ENCODE peak calls at places on chromosomes 5 and 9, in four cellular contexts. Q is stimulated activated CD8-positive, alpha-beta memory T cell treated with anti-CD3 and anti-CD28 coated beads, Interleukin-4, amount 100 ng/mL, for 1 hour; L is PC-3; A is stimulated activated CD4-positive, alpha-beta T cell treated with anti-CD3 and anti-CD28 coated beads, Interleukin-4, amount 100 ng/mL, for 4 hours. W is an unnamed sample.

GRCh38 chr5:165161204-165161603 is 1655.8 kb downstream of the MAT2B start:
- DNase-seq in Q (no peak), L (no peak), A (no peak), W (no peak)

GRCh38 chr5:31196309-31196708 is 2.8 kb downstream of the CDH6 start:
- DNase-seq in Q (no peak), L (peak; percentile 52), A (no peak), W (no peak)

GRCh38 chr5:150853560-150853959 is 7.2 kb downstream of the IRGM start:
- DNase-seq in Q (no peak), L (no peak), A (no peak), W (no peak)

GRCh38 chr9:136551401-136552116 is 5.7 kb upstream of the NOTCH1 start:
- DNase-seq in Q (no peak), L (peak; percentile 68), A (no peak), W (peak; percentile 39)

GRCh38 chr9:20264896-20265295 is 357.4 kb downstream of the MLLT3 start:
- DNase-seq in Q (no peak), L (no peak), A (no peak), W (no peak)

GRCh38 chr5:119420173-119420572 is 32.1 kb upstream of the HSD17B4 start:
- DNase-seq in Q (no peak), L (peak; percentile 74), A (no peak), W (no peak)

GRCh38 chr5:35819656-35820055 is 37.0 kb upstream of the IL7R start:
- DNase-seq in Q (no peak), L (no peak), A (no peak), W (no peak)

GRCh38 chr9:16654727-16655126 is 215.7 kb downstream of the BNC2 start:
- DNase-seq in Q (no peak), L (no peak), A (no peak), W (no peak)

GRCh38 chr9:115285806-115286205 is 167.8 kb upstream of the TNC start:
- DNase-seq in Q (no peak), L (no peak), A (no peak), W (no peak)

GRCh38 chr5:111774525-111774924 is 17.5 kb upstream of the NREP start:
- DNase-seq in Q (no peak), L (peak; percentile 84), A (no peak), W (peak; percentile 65)

GRCh38 chr9:761155-761792 is 80.2 kb upstream of the DMRT1 start:
- DNase-seq in Q (no peak), L (no peak), A (no peak), W (peak; percentile 66)

GRCh38 chr5:65730910-65731309 is 8.9 kb downstream of the NLN start:
- DNase-seq in Q (no peak), L (no peak), A (no peak), W (no peak)

GRCh38 chr9:86487222-86487841 is 133.1 kb upstream of the TUT7 start:
- DNase-seq in Q (no peak), L (peak; percentile 44), A (no peak), W (no peak)

GRCh38 chr5:131379723-131380122 is 115.9 kb downstream of the CDC42SE2 start:
- DNase-seq in Q (peak; percentile 45), L (peak; percentile 61), A (peak; percentile 50), W (no peak)